ENCODE peak calls at places on chromosome X, in ten cellular contexts. X is neural progenitor cell, L is GM23248, S is PC-3, R is HCT116, K is K562, O is fibroblast of lung, V is DND-41, B is endothelial cell of umbilical vein, Y is GM12878. T is an unnamed sample. For H3K9me3, the result is how much of the 10 kb centered on the place peaks cover.

GRCh38 chrX:110992611-110993010 is 103.4 kb upstream of the PAK3 start:
- DNase-seq in X (peak), L (peak), S (peak), R (no peak), K (peak), O (peak), V (peak), B (no peak), Y (no peak), T (peak)

GRCh38 chrX:121570072-121570841 is 522.8 kb downstream of the GLUD2 start:
- DNase-seq in X (no peak), L (peak), S (peak), R (no peak), K (no peak), O (peak), V (no peak), B (no peak), Y (no peak), T (no peak)

GRCh38 chrX:150546711-150547153 is 21.7 kb upstream of the MTM1 start:
- DNase-seq in X (no peak), L (peak), S (no peak), R (no peak), K (no peak), O (no peak), V (peak), B (no peak), Y (no peak), T (no peak)

GRCh38 chrX:104285201-104285600 is 30.5 kb upstream of the ESX1 start:
- DNase-seq in X (no peak), L (no peak), S (no peak), R (no peak), K (no peak), O (peak), V (no peak), B (no peak), Y (no peak), T (no peak)

GRCh38 chrX:108322243-108322642 is 116.0 kb downstream of the COL4A6 start:
- DNase-seq in X (no peak), L (no peak), S (no peak), R (no peak), K (no peak), O (no peak), V (no peak), B (no peak), Y (no peak), T (no peak)

GRCh38 chrX:39418936-39419659 is 617.8 kb downstream of the MID1IP1 start:
- DNase-seq in X (no peak), L (no peak), S (no peak), R (no peak), K (no peak), O (no peak), V (no peak), B (peak), Y (no peak), T (no peak)

GRCh38 chrX:45322820-45323219 is 122.1 kb upstream of the DIPK2B start:
- DNase-seq in X (no peak), L (peak), S (peak), R (no peak), K (no peak), O (peak), V (no peak), B (no peak), Y (no peak), T (no peak)

GRCh38 chrX:48461830-48462229 is 8.2 kb downstream of the SLC38A5 start:
- DNase-seq in X (no peak), L (peak), S (no peak), R (no peak), K (no peak), O (no peak), V (no peak), B (no peak), Y (no peak), T (no peak)

GRCh38 chrX:24495700-24496099 is 30.6 kb downstream of the PDK3 start:
- DNase-seq in X (no peak), L (no peak), S (no peak), R (no peak), K (no peak), O (no peak), V (no peak), B (no peak), Y (no peak), T (no peak)

GRCh38 chrX:7444967-7445366 is 297.0 kb upstream of the PUDP start:
- DNase-seq in X (no peak), L (no peak), S (peak), R (no peak), K (no peak), O (no peak), V (peak), B (no peak), Y (peak), T (peak)

GRCh38 chrX:155632424-155633100 is 19.8 kb upstream of the TMLHE start:
- DNase-seq in X (no peak), L (peak), S (no peak), R (no peak), K (no peak), O (no peak), V (peak), B (peak), Y (peak), T (peak)

GRCh38 chrX:71493111-71493613 is 39.7 kb upstream of the OGT start:
- DNase-seq in X (no peak), L (peak), S (no peak), R (no peak), K (no peak), O (no peak), V (no peak), B (peak), Y (no peak), T (no peak)

GRCh38 chrX:23742174-23742692 is 843 bp downstream of the ACOT9 start:
- DNase-seq in X (peak), L (peak), S (peak), R (no peak), K (peak), O (peak), V (no peak), B (peak), Y (no peak), T (peak)

GRCh38 chrX:27575565-27575964 is 14.6 kb upstream of the DCAF8L2 start:
- DNase-seq in X (no peak), L (no peak), S (peak), R (no peak), K (no peak), O (peak), V (no peak), B (peak), Y (no peak), T (no peak)

GRCh38 chrX:24241822-24242648 is 71.8 kb downstream of the SUPT20HL2 start:
- DNase-seq in X (peak), L (peak), S (peak), R (no peak), K (peak), O (peak), V (peak), B (peak), Y (no peak), T (peak)

GRCh38 chrX:136086521-136086920 is 60.8 kb upstream of the FHL1 start:
- DNase-seq in X (no peak), L (peak), S (peak), R (no peak), K (no peak), O (peak), V (no peak), B (no peak), Y (no peak), T (no peak)

GRCh38 chrX:64152857-64153256 is 52.7 kb downstream of the AMER1 start:
- DNase-seq in X (peak), L (no peak), S (no peak), R (no peak), K (no peak), O (no peak), V (peak), B (no peak), Y (no peak), T (no peak)

GRCh38 chrX:48509245-48509590 is 426 bp downstream of the PORCN start:
- DNase-seq in X (peak), L (peak), S (no peak), R (no peak), K (no peak), O (no peak), V (no peak), B (no peak), Y (no peak), T (no peak)

GRCh38 chrX:40945366-40945713 is 139.9 kb upstream of the USP9X start:
- DNase-seq in X (no peak), L (peak), S (peak), R (peak), K (peak), O (peak), V (no peak), B (peak), Y (peak), T (no peak)

GRCh38 chrX:149198980-149199732 is 305.9 kb downstream of the IDS start:
- DNase-seq in X (no peak), L (no peak), S (no peak), R (no peak), K (no peak), O (no peak), V (no peak), B (no peak), Y (peak), T (no peak)

GRCh38 chrX:3763111-3763510 is 49.7 kb upstream of the PRKX start:
- DNase-seq in X (no peak), L (no peak), S (no peak), R (no peak), K (no peak), O (no peak), V (no peak), B (no peak), Y (no peak), T (no peak)

GRCh38 chrX:139815771-139816170 is 107.8 kb upstream of the MCF2 start:
- DNase-seq in X (no peak), L (peak), S (no peak), R (no peak), K (no peak), O (peak), V (no peak), B (no peak), Y (no peak), T (no peak)

GRCh38 chrX:115573172-115573571 is 12.2 kb downstream of the PLS3 start:
- DNase-seq in X (no peak), L (peak), S (no peak), R (no peak), K (no peak), O (no peak), V (no peak), B (no peak), Y (no peak), T (no peak)

GRCh38 chrX:10620121-10620699 is at the start of gene MID1:
- DNase-seq in X (peak), L (peak), S (peak), R (peak), K (no peak), O (peak), V (no peak), B (peak), Y (no peak), T (peak)

GRCh38 chrX:120309873-120310730 is 1.2 kb downstream of the TMEM255A start:
- DNase-seq in X (peak), L (peak), S (peak), R (no peak), K (no peak), O (peak), V (no peak), B (no peak), Y (no peak), T (peak)

GRCh38 chrX:77442728-77443127 is 4.5 kb upstream of the FGF16 start:
- DNase-seq in X (no peak), L (peak), S (peak), R (peak), K (no peak), O (peak), V (no peak), B (peak), Y (no peak), T (no peak)

GRCh38 chrX:78555401-78555980 is 103.6 kb downstream of the RTL3 start:
- DNase-seq in X (no peak), L (peak), S (peak), R (no peak), K (no peak), O (no peak), V (no peak), B (peak), Y (no peak), T (peak)

GRCh38 chrX:108439961-108440696 is 491 bp downstream of the COL4A5 start:
- DNase-seq in X (peak), L (peak), S (no peak), R (no peak), K (peak), O (peak), V (no peak), B (peak), Y (no peak), T (no peak)

GRCh38 chrX:124232523-124233201 is 99.8 kb upstream of the TEX13D start:
- DNase-seq in X (no peak), L (no peak), S (peak), R (no peak), K (no peak), O (peak), V (no peak), B (no peak), Y (no peak), T (peak)

GRCh38 chrX:33211356-33212254 is at the start of gene DMD:
- DNase-seq in X (peak), L (no peak), S (no peak), R (no peak), K (no peak), O (peak), V (no peak), B (peak), Y (no peak), T (no peak)

GRCh38 chrX:124836786-124837185 is 482.9 kb upstream of the TEX13C start:
- DNase-seq in X (no peak), L (no peak), S (no peak), R (no peak), K (no peak), O (no peak), V (no peak), B (no peak), Y (no peak), T (no peak)

GRCh38 chrX:22323541-22323940 is 50.8 kb downstream of the CBLL2 start:
- DNase-seq in X (no peak), L (peak), S (peak), R (no peak), K (no peak), O (peak), V (no peak), B (peak), Y (no peak), T (no peak)

GRCh38 chrX:70434914-70435586 is 9.6 kb upstream of the DLG3 start:
- DNase-seq in X (peak), L (peak), S (no peak), R (no peak), K (no peak), O (peak), V (no peak), B (no peak), Y (no peak), T (peak)

GRCh38 chrX:2693123-2693438 is 2.0 kb downstream of the CD99 start:
- DNase-seq in X (no peak), L (peak), S (no peak), R (no peak), K (no peak), O (no peak), V (no peak), B (no peak), Y (no peak), T (no peak)
- H3K9ac ChIP-seq in X (no peak), L (peak), S (no peak), R (no peak), K (no peak), O (no peak), V (peak), B (peak), Y (peak), T (no peak)

GRCh38 chrX:82031250-82031649 is 829.3 kb downstream of the SH3BGRL start:
- DNase-seq in X (no peak), L (no peak), S (no peak), R (no peak), K (no peak), O (no peak), V (no peak), B (no peak), Y (no peak), T (no peak)
- H3K9me3 ChIP-seq in X (under half), L (under half), S (under half), R (under half), K (under half), O (under half), V (under half), B (under half), Y (under half), T (under half)

GRCh38 chrX:38081926-38082708 is 75.8 kb downstream of the SYTL5 start:
- DNase-seq in X (no peak), L (no peak), S (no peak), R (no peak), K (no peak), O (no peak), V (no peak), B (no peak), Y (no peak), T (no peak)

GRCh38 chrX:38089173-38089982 is 83.0 kb downstream of the SYTL5 start:
- DNase-seq in X (no peak), L (no peak), S (no peak), R (no peak), K (no peak), O (no peak), V (no peak), B (no peak), Y (no peak), T (no peak)

GRCh38 chrX:38087594-38087993 is 81.2 kb downstream of the SYTL5 start:
- DNase-seq in X (no peak), L (no peak), S (peak), R (no peak), K (no peak), O (no peak), V (no peak), B (no peak), Y (no peak), T (no peak)

GRCh38 chrX:38086451-38087215 is 80.3 kb downstream of the SYTL5 start:
- DNase-seq in X (no peak), L (no peak), S (no peak), R (no peak), K (no peak), O (peak), V (no peak), B (no peak), Y (no peak), T (peak)

DNA sequence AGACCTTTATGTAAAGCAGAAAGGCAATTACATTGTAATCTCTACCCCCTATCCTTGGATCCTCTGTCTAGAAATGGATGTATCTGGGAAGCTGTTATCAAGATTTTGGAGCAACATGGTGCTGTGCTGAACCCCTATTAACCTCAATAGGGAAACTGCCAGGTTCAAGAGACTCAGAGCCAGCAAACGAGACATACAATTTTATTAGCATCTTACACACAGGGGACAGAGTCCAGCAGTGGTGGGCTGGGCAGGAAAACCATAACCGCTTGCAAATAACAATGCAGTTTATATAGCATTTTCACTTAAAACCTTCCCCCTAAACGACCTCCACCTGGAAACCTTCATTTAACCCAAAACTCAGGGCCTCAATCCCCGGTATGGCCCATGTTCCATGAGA is 79.4 kb downstream of the SYTL5 start:
- DNase-seq in X (no peak), L (no peak), S (no peak), R (no peak), K (no peak), O (no peak), V (no peak), B (no peak), Y (no peak), T (no peak)
- TF ChIP-seq EZH2 in X (no peak), L (no peak), S (no peak), R (no peak), K (no peak), O (no peak), V (no peak), B (no peak), Y (no peak), T (no peak)

GRCh38 chrX:96407501-96407900 is 277.1 kb upstream of the DIAPH2 start:
- DNase-seq in X (no peak), L (peak), S (peak), R (no peak), K (no peak), O (peak), V (no peak), B (peak), Y (no peak), T (no peak)
- H3K9ac ChIP-seq in X (no peak), L (no peak), S (peak), R (no peak), K (no peak), O (no peak), V (no peak), B (peak), Y (no peak), T (no peak)

GRCh38 chrX:146854281-146854680 is 39.7 kb upstream of the CXorf51A start:
- DNase-seq in X (no peak), L (no peak), S (no peak), R (no peak), K (no peak), O (no peak), V (no peak), B (no peak), Y (no peak), T (no peak)
- H3K9me3 ChIP-seq in X (under half), L (under half), S (under half), R (under half), K (under half), O (under half), V (under half), B (under half), Y (under half), T (under half)

DNA sequence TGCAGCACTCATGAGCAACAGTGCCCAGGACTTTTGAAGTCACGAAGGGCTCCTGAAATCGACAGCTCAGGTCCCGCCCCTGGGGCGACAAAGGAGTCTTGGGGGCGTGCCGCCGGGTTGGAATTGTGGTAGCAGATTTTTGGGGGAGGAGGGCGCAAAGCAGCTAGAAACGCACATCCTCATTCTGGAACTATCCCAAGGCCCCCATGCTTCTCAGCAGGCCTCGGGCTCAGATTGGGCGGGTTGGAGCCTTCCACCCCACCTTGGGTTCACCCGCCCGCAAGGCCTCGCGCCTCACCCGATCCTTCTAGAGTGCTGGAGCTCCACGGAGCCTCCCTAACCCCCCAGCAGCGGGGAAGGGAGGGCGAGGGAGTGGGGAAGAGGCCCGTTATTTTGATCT is 85.6 kb downstream of the HPRT1 start:
- DNase-seq in X (no peak), L (no peak), S (no peak), R (no peak), K (no peak), O (no peak), V (no peak), B (no peak), Y (no peak), T (no peak)
- TF ChIP-seq EZH2 in X (no peak), L (no peak), S (no peak), R (no peak), K (no peak), O (no peak), V (no peak), B (no peak), Y (no peak), T (no peak)

GRCh38 chrX:53089224-53089842 is 4.6 kb upstream of the KANTR start:
- DNase-seq in X (peak), L (peak), S (peak), R (peak), K (peak), O (peak), V (peak), B (peak), Y (no peak), T (peak)
- H3K9ac ChIP-seq in X (no peak), L (peak), S (peak), R (no peak), K (no peak), O (no peak), V (no peak), B (peak), Y (no peak), T (no peak)